ENCODE peak calls at places on chromosomes 4 and X, in five cellular contexts. Y is hepatocyte, H is neural progenitor cell, G is right lobe of liver, I is KBM-7. E is an unnamed sample.
A peak's percentile ranks its signal among the peaks of the same experiment; 100 is the strongest.

GRCh38 chr4:74005528-74005927 is 7.1 kb upstream of the CXCL5 start:
- DNase-seq in Y (peak; percentile 39), G (no peak), H (no peak), I (no peak), E (peak; percentile 74)

GRCh38 chrX:69069876-69070275 is 95.4 kb downstream of the PJA1 start:
- DNase-seq in Y (no peak), I (no peak), H (no peak), G (no peak), E (no peak)

GRCh38 chrX:119488749-119489148 is 20.5 kb downstream of the SLC25A5 start:
- DNase-seq in G (peak; percentile 51), I (peak; percentile 54), Y (peak; percentile 51), H (peak; percentile 49), E (peak; percentile 54)

GRCh38 chr4:153137168-153137567 is 67.1 kb upstream of the TRIM2 start:
- DNase-seq in H (no peak), Y (peak; percentile 61), I (no peak), G (no peak), E (peak; percentile 88)

GRCh38 chr4:2944091-2944482 is 19.1 kb downstream of the NOP14 start:
- DNase-seq in G (peak; percentile 8), I (no peak), H (no peak), Y (no peak), E (no peak)

GRCh38 chrX:139738581-139738980 is 30.6 kb upstream of the MCF2 start:
- DNase-seq in G (no peak), Y (no peak), I (no peak), H (no peak), E (peak; percentile 41)

GRCh38 chr4:143025111-143025704 is 159.5 kb upstream of the USP38 start:
- DNase-seq in Y (no peak), G (no peak), I (peak; percentile 46), H (peak; percentile 54), E (peak; percentile 14)

GRCh38 chr4:4922441-4922840 is 63.0 kb downstream of the MSX1 start:
- DNase-seq in Y (no peak), G (no peak), I (peak; percentile 30), H (no peak), E (no peak)

GRCh38 chrX:38060331-38060878 is 54.1 kb downstream of the SYTL5 start:
- DNase-seq in H (no peak), I (no peak), G (no peak), Y (no peak), E (peak; percentile 34)

GRCh38 chr4:41887821-41888699 is 47.2 kb upstream of the TMEM33 start:
- DNase-seq in H (peak; percentile 61), Y (peak; percentile 71), G (no peak), I (peak; percentile 56), E (peak; percentile 61)

GRCh38 chrX:10259716-10260115 is 102.9 kb downstream of the CLCN4 start:
- DNase-seq in Y (no peak), G (no peak), I (no peak), H (no peak), E (no peak)

GRCh38 chrX:150683536-150684146 is 9.6 kb upstream of the MTMR1 start:
- DNase-seq in Y (peak; percentile 49), G (no peak), H (peak; percentile 55), I (peak; percentile 79), E (peak; percentile 56)

GRCh38 chrX:77595848-77596247 is 148.7 kb downstream of the FGF16 start:
- DNase-seq in Y (no peak), H (no peak), G (no peak), I (no peak), E (no peak)

GRCh38 chr4:117900832-117901231 is 133.5 kb upstream of the NDST3 start:
- DNase-seq in H (no peak), I (no peak), G (no peak), Y (peak; percentile 18), E (peak; percentile 6)

GRCh38 chrX:19566359-19567141 is 51.2 kb upstream of the MAP3K15 start:
- DNase-seq in H (no peak), Y (no peak), I (peak; percentile 97), G (no peak), E (no peak)

GRCh38 chr4:73086095-73086869 is 16.8 kb upstream of the COX18 start:
- DNase-seq in I (no peak), Y (no peak), G (no peak), H (no peak), E (no peak)

GRCh38 chr4:80036949-80037348 is 36.1 kb downstream of the ANTXR2 start:
- DNase-seq in Y (peak; percentile 45), H (no peak), G (no peak), I (peak; percentile 50), E (no peak)

GRCh38 chrX:39331062-39331704 is 529.9 kb downstream of the MID1IP1 start:
- DNase-seq in I (peak; percentile 38), Y (no peak), H (no peak), G (no peak), E (no peak)

GRCh38 chr4:111773858-111774257 is 371.4 kb upstream of the FAM241A start:
- DNase-seq in I (no peak), Y (peak; percentile 29), G (no peak), H (no peak), E (peak; percentile 85)

GRCh38 chr4:140567722-140568121 is 1.0 kb downstream of the UCP1 start:
- DNase-seq in H (peak; percentile 73), G (peak; percentile 26), I (no peak), Y (peak; percentile 9), E (peak; percentile 24)

GRCh38 chrX:130105226-130105625 is 5.1 kb downstream of the ELF4 start:
- DNase-seq in H (no peak), G (no peak), I (no peak), Y (no peak), E (no peak)

GRCh38 chrX:1592863-1593201 is 1.4 kb downstream of the AKAP17A start:
- DNase-seq in G (no peak), H (no peak), I (peak; percentile 92), Y (peak; percentile 44), E (no peak)

GRCh38 chrX:9163153-9163790 is 129.3 kb upstream of the FAM9B start:
- DNase-seq in I (no peak), G (peak; percentile 41), H (peak; percentile 2), Y (no peak), E (peak; percentile 10)

GRCh38 chr4:133450813-133451212 is 301.7 kb downstream of the PCDH10 start:
- DNase-seq in G (no peak), I (no peak), H (no peak), Y (no peak), E (no peak)

GRCh38 chr4:40283413-40283812 is 51.7 kb upstream of the CHRNA9 start:
- DNase-seq in H (no peak), Y (peak; percentile 30), G (no peak), I (no peak), E (peak; percentile 39)

GRCh38 chrX:72102760-72103159 is 29.0 kb downstream of the RTL5 start:
- DNase-seq in I (no peak), G (no peak), H (no peak), Y (no peak), E (no peak)

GRCh38 chrX:68837119-68837518 is 8.3 kb downstream of the EFNB1 start:
- DNase-seq in Y (no peak), G (no peak), H (no peak), I (no peak), E (no peak)

GRCh38 chr4:121370729-121371325 is 10.0 kb downstream of the QRFPR start:
- DNase-seq in I (peak; percentile 50), Y (peak; percentile 63), H (peak; percentile 16), G (no peak), E (peak; percentile 50)

GRCh38 chr4:185229021-185229818 is 19.8 kb downstream of the SNX25 start:
- DNase-seq in H (no peak), I (no peak), G (no peak), Y (no peak), E (no peak)

GRCh38 chrX:20347486-20347885 is 80.8 kb upstream of the RPS6KA3 start:
- DNase-seq in H (no peak), Y (no peak), G (no peak), I (no peak), E (no peak)

GRCh38 chr4:174474457-174475075 is 47.7 kb downstream of the HPGD start:
- DNase-seq in I (no peak), Y (no peak), G (no peak), H (peak; percentile 13), E (peak; percentile 14)

GRCh38 chr4:85967872-85968271 is 392.0 kb downstream of the MAPK10 start:
- DNase-seq in H (no peak), G (no peak), I (no peak), Y (no peak), E (no peak)

GRCh38 chrX:141760761-141761160 is 62.2 kb upstream of the SPANXD start:
- DNase-seq in G (no peak), Y (no peak), H (no peak), I (no peak), E (peak; percentile 65)

GRCh38 chr4:110850461-110851447 is 227.9 kb upstream of the PITX2 start:
- DNase-seq in H (peak; percentile 37), G (no peak), Y (peak; percentile 19), I (no peak), E (no peak)

GRCh38 chr4:99058228-99058627 is 30.4 kb downstream of the ADH5 start:
- DNase-seq in Y (no peak), I (no peak), G (no peak), H (no peak), E (no peak)

GRCh38 chr4:40838742-40839141 is 89.0 kb downstream of the NSUN7 start:
- DNase-seq in Y (no peak), I (no peak), H (no peak), G (no peak), E (no peak)

E was measured in epithelial cell of esophagus.